ENCODE peak calls at places on chromosomes 1 and 21, in five cellular contexts. E is NB4, R is DND-41, S is right lobe of liver, G is fibroblast of lung. B is an unnamed sample.

GRCh38 chr1:6601049-6601864 is 1.4 kb downstream of the KLHL21 start:
- DNase-seq in E (peak; percentile 90), R (peak; percentile 62), S (peak; percentile 92), G (peak; percentile 92), B (peak; percentile 96)

GRCh38 chr1:42690477-42691156 is 8.4 kb downstream of the YBX1 start:
- DNase-seq in E (no peak), R (no peak), S (no peak), G (peak; percentile 12), B (no peak)

GRCh38 chr1:212481438-212481767 is 48.7 kb downstream of the NENF start:
- DNase-seq in E (no peak), R (no peak), S (no peak), G (no peak), B (no peak)

GRCh38 chr1:5709461-5709860 is 282.8 kb downstream of the NPHP4 start:
- DNase-seq in E (no peak), R (no peak), S (no peak), G (no peak), B (no peak)

GRCh38 chr1:206687915-206688442 is 3.3 kb downstream of the MAPKAPK2 start:
- DNase-seq in E (peak; percentile 52), R (no peak), S (no peak), G (peak; percentile 71), B (peak; percentile 39)

GRCh38 chr1:155017021-155017945 is 14.7 kb downstream of the ZBTB7B start:
- DNase-seq in E (peak; percentile 95), R (peak; percentile 82), S (peak; percentile 85), G (peak; percentile 90), B (peak; percentile 74)

GRCh38 chr1:112297536-112297935 is 98.5 kb upstream of the CTTNBP2NL start:
- DNase-seq in E (no peak), R (no peak), S (no peak), G (peak; percentile 7), B (no peak)

GRCh38 chr1:197393772-197394171 is 125.7 kb downstream of the CRB1 start:
- DNase-seq in E (no peak), R (no peak), S (no peak), G (no peak), B (no peak)

GRCh38 chr1:109399326-109399957 is 1.7 kb upstream of the SORT1 start:
- DNase-seq in E (peak; percentile 67), R (no peak), S (no peak), G (peak; percentile 50), B (peak; percentile 56)

GRCh38 chr1:5992814-5993552 is 758 bp upstream of the NPHP4 start:
- DNase-seq in E (no peak), R (peak; percentile 35), S (no peak), G (no peak), B (no peak)

GRCh38 chr1:209617755-209618154 is 34.2 kb downstream of the CAMK1G start:
- DNase-seq in E (no peak), R (no peak), S (no peak), G (no peak), B (no peak)

GRCh38 chr1:87927391-87928073 is 598.9 kb downstream of the LMO4 start:
- DNase-seq in E (no peak), R (no peak), S (no peak), G (peak; percentile 74), B (no peak)

GRCh38 chr21:45562965-45563364 is 20.7 kb upstream of the SLC19A1 start:
- DNase-seq in E (no peak), R (no peak), S (peak; percentile 14), G (peak; percentile 17), B (peak; percentile 45)

GRCh38 chr1:63134501-63135173 is 187.7 kb upstream of the FOXD3 start:
- DNase-seq in E (no peak), R (no peak), S (no peak), G (no peak), B (no peak)

GRCh38 chr21:35170244-35170756 is 121.2 kb upstream of the RUNX1 start:
- DNase-seq in E (no peak), R (peak; percentile 47), S (no peak), G (no peak), B (no peak)

GRCh38 chr1:46043491-46044017 is 88.9 kb downstream of the PIK3R3 start:
- DNase-seq in E (peak; percentile 97), R (no peak), S (no peak), G (no peak), B (no peak)

GRCh38 chr1:247090455-247090854 is 11.8 kb upstream of the ZNF670 start:
- DNase-seq in E (no peak), R (no peak), S (no peak), G (no peak), B (no peak)

GRCh38 chr1:45793942-45794604 is 9.3 kb upstream of the MAST2 start:
- DNase-seq in E (no peak), R (no peak), S (no peak), G (no peak), B (no peak)

GRCh38 chr1:1858382-1859086 is 32.4 kb downstream of the GNB1 start:
- DNase-seq in E (peak; percentile 43), R (peak; percentile 23), S (peak; percentile 67), G (peak; percentile 82), B (peak; percentile 93)

GRCh38 chr1:155003766-155004351 is 1.3 kb downstream of the ZBTB7B start:
- DNase-seq in E (peak; percentile 80), R (no peak), S (peak; percentile 93), G (peak; percentile 59), B (peak; percentile 33)

GRCh38 chr1:246638941-246639655 is 72.8 kb downstream of the CNST start:
- DNase-seq in E (no peak), R (no peak), S (no peak), G (no peak), B (no peak)

GRCh38 chr1:228207851-228208821 is at the start of gene OBSCN:
- DNase-seq in E (no peak), R (no peak), S (no peak), G (no peak), B (no peak)

GRCh38 chr1:223712856-223713494 is 636 bp downstream of the CAPN2 start:
- DNase-seq in E (peak; percentile 47), R (no peak), S (no peak), G (no peak), B (no peak)

GRCh38 chr1:43316738-43317520 is 16.1 kb downstream of the TIE1 start:
- DNase-seq in E (no peak), R (no peak), S (no peak), G (no peak), B (no peak)

GRCh38 chr1:206967096-206967851 is 3.0 kb downstream of the FCAMR start:
- DNase-seq in E (peak; percentile 77), R (peak; percentile 61), S (no peak), G (peak; percentile 45), B (no peak)

GRCh38 chr1:199843856-199844255 is 183.7 kb upstream of the NR5A2 start:
- DNase-seq in E (no peak), R (no peak), S (no peak), G (peak; percentile 38), B (no peak)

GRCh38 chr21:27363719-27364479 is 397.0 kb upstream of the ADAMTS5 start:
- DNase-seq in E (no peak), R (no peak), S (no peak), G (no peak), B (no peak)
- TF ChIP-seq CTCF in E (no peak), R (no peak), S (no peak), G (no peak), B (no peak)

GRCh38 chr21:33300701-33301631 is 23.8 kb upstream of the IFNAR1 start:
- DNase-seq in E (peak; percentile 91), R (peak; percentile 71), S (no peak), G (no peak), B (no peak)

GRCh38 chr21:33302055-33302454 is 22.7 kb upstream of the IFNAR1 start:
- DNase-seq in E (no peak), R (no peak), S (no peak), G (no peak), B (no peak)

GRCh38 chr21:33305344-33305671 is 19.5 kb upstream of the IFNAR1 start:
- DNase-seq in E (no peak), R (peak; percentile 1), S (no peak), G (no peak), B (no peak)

GRCh38 chr21:33301632-33302002 is 23.2 kb upstream of the IFNAR1 start:
- DNase-seq in E (no peak), R (no peak), S (no peak), G (no peak), B (no peak)

DNA sequence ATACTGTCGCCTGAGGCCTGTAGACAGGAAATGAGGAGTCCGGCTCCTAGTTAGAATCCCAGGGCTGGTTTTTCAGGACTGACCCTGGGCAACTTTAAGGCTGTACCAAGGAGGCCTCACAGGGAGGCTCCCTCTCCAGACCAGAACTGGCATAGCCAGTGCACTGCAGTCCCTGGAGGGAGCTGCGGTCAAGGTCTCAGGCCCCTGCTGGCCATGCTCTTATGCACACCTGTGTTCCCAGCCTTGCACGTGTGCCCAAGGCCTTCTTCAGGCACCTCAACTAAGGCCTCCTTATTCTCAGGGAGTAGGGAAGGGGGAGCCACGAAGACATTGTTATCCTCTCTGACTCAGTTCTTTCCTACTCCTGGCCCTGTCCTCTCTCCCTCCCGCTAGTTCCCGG is 22.0 kb upstream of the IFNAR1 start:
- DNase-seq in E (no peak), R (no peak), S (no peak), G (no peak), B (no peak)
- TF ChIP-seq CTCF in E (no peak), R (no peak), S (no peak), G (no peak), B (no peak)

GRCh38 chr1:170200665-170201397 is 55.1 kb downstream of the NTMT2 start:
- DNase-seq in E (no peak), R (no peak), S (no peak), G (no peak), B (no peak)
- TF ChIP-seq CTCF in E (no peak), R (no peak), S (no peak), G (peak; percentile 26), B (no peak)

GRCh38 chr1:17688217-17688810 is 66.8 kb upstream of the ACTL8 start:
- DNase-seq in E (no peak), R (no peak), S (no peak), G (no peak), B (no peak)
- TF ChIP-seq CTCF in E (no peak), R (no peak), S (no peak), G (no peak), B (no peak)

GRCh38 chr21:40177979-40178378 is 310.7 kb downstream of the PCP4 start:
- DNase-seq in E (no peak), R (no peak), S (no peak), G (no peak), B (no peak)
- TF ChIP-seq CTCF in E (no peak), R (no peak), S (no peak), G (no peak), B (no peak)

GRCh38 chr1:32741067-32741416 is 38.5 kb upstream of the SYNC start:
- DNase-seq in E (no peak), R (no peak), S (no peak), G (no peak), B (no peak)

GRCh38 chr1:32742956-32743355 is 40.4 kb upstream of the SYNC start:
- DNase-seq in E (no peak), R (no peak), S (no peak), G (no peak), B (no peak)

GRCh38 chr1:32742132-32742947 is 39.8 kb upstream of the SYNC start:
- DNase-seq in E (no peak), R (no peak), S (peak; percentile 51), G (no peak), B (no peak)

GRCh38 chr1:32743380-32744062 is 41.0 kb upstream of the SYNC start:
- DNase-seq in E (no peak), R (no peak), S (no peak), G (no peak), B (no peak)

GRCh38 chr1:32741417-32742131 is 39.0 kb upstream of the SYNC start:
- DNase-seq in E (no peak), R (no peak), S (peak; percentile 60), G (no peak), B (no peak)
- TF ChIP-seq CTCF in E (peak; percentile 31), R (peak; percentile 20), S (peak; percentile 23), G (peak; percentile 53), B (peak; percentile 69)

GRCh38 chr1:201375169-201375568 is 2.3 kb downstream of the TNNT2 start:
- DNase-seq in E (peak; percentile 22), R (no peak), S (no peak), G (no peak), B (no peak)
- TF ChIP-seq CTCF in E (peak; percentile 10), R (no peak), S (no peak), G (peak; percentile 14), B (peak; percentile 54)